ENCODE peak calls at places on chromosomes 3 and 15, in eight cellular contexts. R is stomach, N is Peyer's patch, U is AG04449, H is brain microvascular endothelial cell, X is cardiac fibroblast, Z is ovary, T is foreskin fibroblast. Q is an unnamed sample.

GRCh38 chr3:127456471-127457093 is 134.0 kb downstream of the TPRA1 start:
- DNase-seq in R (peak), N (no peak), U (no peak), H (peak), X (peak), Z (no peak), T (peak), Q (no peak)

GRCh38 chr15:30992073-30992363 is 590 bp upstream of the MTMR10 start:
- DNase-seq in R (no peak), N (no peak), U (no peak), H (no peak), X (no peak), Z (no peak), T (no peak), Q (no peak)

GRCh38 chr15:91627473-91628309 is 225.8 kb upstream of the SLCO3A1 start:
- DNase-seq in R (no peak), N (no peak), U (no peak), H (no peak), X (peak), Z (no peak), T (no peak), Q (no peak)

GRCh38 chr3:13207975-13208705 is 134.9 kb upstream of the IQSEC1 start:
- DNase-seq in R (no peak), N (peak), U (no peak), H (no peak), X (no peak), Z (no peak), T (no peak), Q (no peak)

GRCh38 chr3:111739241-111739952 is 119.7 kb upstream of the PHLDB2 start:
- DNase-seq in R (peak), N (no peak), U (no peak), H (peak), X (peak), Z (no peak), T (peak), Q (peak)

GRCh38 chr3:152109038-152109437 is 159.7 kb upstream of the MBNL1 start:
- DNase-seq in R (no peak), N (no peak), U (no peak), H (no peak), X (no peak), Z (no peak), T (no peak), Q (no peak)

GRCh38 chr3:106068386-106068785 is 199.6 kb upstream of the CBLB start:
- DNase-seq in R (no peak), N (no peak), U (no peak), H (no peak), X (peak), Z (no peak), T (no peak), Q (no peak)

GRCh38 chr15:53693729-53694533 is 65.5 kb downstream of the WDR72 start:
- DNase-seq in R (peak), N (no peak), U (no peak), H (no peak), X (no peak), Z (peak), T (no peak), Q (no peak)

GRCh38 chr15:63041982-63042878 is at the start of gene TPM1:
- DNase-seq in R (peak), N (peak), U (peak), H (peak), X (peak), Z (peak), T (peak), Q (peak)

GRCh38 chr15:63042879-63043340 is 363 bp downstream of the TPM1 start:
- DNase-seq in R (no peak), N (no peak), U (no peak), H (no peak), X (no peak), Z (no peak), T (no peak), Q (no peak)

GRCh38 chr15:63040509-63040908 is 2.0 kb upstream of the TPM1 start:
- DNase-seq in R (no peak), N (no peak), U (no peak), H (no peak), X (no peak), Z (no peak), T (no peak), Q (no peak)

GRCh38 chr15:63040954-63041353 is 1.6 kb upstream of the TPM1 start:
- DNase-seq in R (no peak), N (no peak), U (no peak), H (no peak), X (no peak), Z (no peak), T (no peak), Q (no peak)

DNA sequence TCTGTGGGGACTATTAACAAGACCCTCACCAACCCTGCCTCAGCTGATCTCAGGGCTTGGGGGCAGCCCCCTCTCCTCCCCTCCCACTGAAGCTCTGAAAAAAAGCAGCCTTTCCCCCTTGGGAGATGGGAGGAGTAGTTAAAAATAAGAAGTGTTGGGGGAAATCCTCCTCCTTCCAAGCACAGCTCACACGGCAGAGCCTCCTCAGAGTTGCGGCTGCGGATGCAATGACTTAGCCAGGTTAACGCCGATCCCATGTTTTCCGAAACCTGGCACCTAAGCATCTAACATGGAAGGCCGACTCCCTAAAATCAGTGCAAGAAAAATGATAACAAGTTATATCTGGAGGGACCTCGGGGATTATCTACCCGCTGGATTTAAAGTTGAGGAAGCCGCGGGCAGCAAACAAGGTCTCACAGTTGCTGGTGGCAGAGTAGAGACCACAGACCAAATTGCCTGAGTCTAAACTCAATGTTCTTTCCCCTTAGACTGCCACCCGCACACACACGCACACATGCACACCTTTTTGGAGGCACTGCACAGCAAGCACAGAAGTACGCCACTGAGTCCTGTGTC is 1.1 kb upstream of the TPM1 start:
- DNase-seq in R (no peak), N (no peak), U (no peak), H (no peak), X (no peak), Z (no peak), T (no peak), Q (no peak)
- H3K4me3 ChIP-seq in R (peak), N (no peak), U (peak), H (peak), X (peak), Z (peak), T (no peak), Q (peak)

DNA sequence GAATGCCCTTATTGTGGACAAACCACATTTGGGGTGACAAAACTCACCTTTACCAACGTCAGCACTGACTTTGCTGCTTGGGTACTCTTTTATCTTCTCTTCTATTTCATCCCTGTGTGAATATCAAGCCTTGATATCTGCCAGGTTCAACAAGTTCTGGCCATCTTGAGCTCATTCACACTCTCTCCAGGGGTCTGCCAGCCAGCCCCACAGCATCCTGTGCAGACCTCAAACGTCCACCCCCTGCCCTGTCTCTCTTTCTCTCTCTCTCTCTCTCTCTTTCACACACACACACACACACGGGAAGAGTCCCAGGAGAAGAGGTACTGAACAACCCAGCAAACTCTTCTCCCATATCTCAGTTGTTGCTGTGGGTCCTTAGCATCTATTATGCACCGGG is 10.7 kb downstream of the ILDR1 start:
- DNase-seq in R (no peak), N (no peak), U (no peak), H (no peak), X (no peak), Z (no peak), T (no peak), Q (no peak)
- H3K4me3 ChIP-seq in R (no peak), N (no peak), U (no peak), H (no peak), X (no peak), Z (no peak), T (no peak), Q (no peak)

GRCh38 chr15:82298032-82298431 is 35.4 kb downstream of the SAXO2 start:
- DNase-seq in R (no peak), N (no peak), U (no peak), H (no peak), X (no peak), Z (no peak), T (no peak), Q (no peak)
- H3K4me3 ChIP-seq in R (no peak), N (no peak), U (no peak), H (no peak), X (no peak), Z (no peak), T (no peak), Q (no peak)

DNA sequence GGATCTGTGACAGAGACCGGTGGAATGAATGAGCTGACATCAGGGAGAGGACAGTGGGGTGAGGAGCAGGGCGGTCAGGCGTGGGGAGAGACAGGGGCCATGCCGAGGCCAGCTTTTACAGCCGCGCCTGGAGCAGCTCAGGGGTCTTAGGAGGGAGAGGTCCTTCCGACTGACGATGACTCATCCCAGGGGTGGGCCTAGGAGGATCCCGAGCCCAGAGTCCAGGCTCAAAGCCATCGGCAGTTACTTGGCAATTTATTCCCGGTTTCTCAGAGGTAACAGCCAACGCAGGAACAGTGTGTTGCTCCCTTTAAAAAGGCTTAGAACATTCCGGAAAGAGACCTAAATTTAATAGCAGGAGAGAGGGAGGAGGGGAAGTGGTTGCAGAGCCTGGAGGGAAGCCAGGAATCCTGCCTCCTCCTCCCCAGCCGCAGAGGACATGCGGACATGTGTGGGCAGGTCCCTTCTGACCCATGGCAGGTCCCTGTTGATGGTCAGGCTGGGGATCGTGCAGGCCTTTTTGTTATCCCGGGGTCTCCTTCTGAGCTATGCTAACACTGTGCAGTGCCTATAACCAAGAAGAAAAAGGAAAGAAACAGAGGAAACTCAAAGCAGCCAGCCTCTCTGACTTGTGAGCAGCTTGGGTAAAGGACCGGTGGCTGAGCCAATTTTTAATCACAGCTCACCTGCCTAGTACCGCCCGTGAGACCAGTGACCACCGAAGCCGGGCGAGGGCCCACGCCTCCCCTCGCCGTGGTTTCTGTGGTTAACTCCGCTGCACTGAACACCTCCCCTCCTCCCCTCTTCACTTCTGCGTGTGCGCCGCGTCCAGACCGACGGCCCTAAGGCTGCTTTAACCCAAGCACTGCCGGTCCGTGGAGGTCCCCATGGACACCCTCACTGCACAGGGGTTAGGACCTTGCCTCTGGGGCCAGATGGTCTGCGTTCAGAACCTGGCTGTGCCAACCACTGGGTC is 392.4 kb upstream of the PROK2 start:
- DNase-seq in R (peak), N (no peak), U (no peak), H (peak), X (peak), Z (peak), T (no peak), Q (no peak)
- H3K4me3 ChIP-seq in R (peak), N (peak), U (peak), H (peak), X (peak), Z (no peak), T (no peak), Q (no peak)

DNA sequence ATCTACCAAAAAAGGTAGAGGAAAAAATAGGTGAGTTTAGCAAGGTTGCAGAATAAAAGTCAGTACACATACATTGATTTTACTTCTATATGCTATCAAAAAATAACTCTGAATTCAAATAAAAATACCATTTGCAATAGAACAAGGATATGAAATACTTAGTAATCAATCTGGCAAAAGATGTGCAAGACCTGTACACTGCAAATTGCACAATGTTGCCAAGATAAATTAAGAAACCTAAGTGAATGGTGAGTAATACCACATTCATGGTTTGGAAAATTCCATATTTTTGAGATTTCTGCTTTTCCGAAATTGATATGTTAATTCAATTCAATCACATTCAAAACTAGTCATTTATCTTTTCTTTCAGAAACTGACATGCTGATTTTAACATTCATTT is 464.8 kb downstream of the EPHA3 start:
- DNase-seq in R (no peak), N (no peak), U (no peak), H (no peak), X (peak), Z (no peak), T (no peak), Q (no peak)
- H3K4me3 ChIP-seq in R (no peak), N (no peak), U (no peak), H (no peak), X (no peak), Z (no peak), T (no peak), Q (no peak)

DNA sequence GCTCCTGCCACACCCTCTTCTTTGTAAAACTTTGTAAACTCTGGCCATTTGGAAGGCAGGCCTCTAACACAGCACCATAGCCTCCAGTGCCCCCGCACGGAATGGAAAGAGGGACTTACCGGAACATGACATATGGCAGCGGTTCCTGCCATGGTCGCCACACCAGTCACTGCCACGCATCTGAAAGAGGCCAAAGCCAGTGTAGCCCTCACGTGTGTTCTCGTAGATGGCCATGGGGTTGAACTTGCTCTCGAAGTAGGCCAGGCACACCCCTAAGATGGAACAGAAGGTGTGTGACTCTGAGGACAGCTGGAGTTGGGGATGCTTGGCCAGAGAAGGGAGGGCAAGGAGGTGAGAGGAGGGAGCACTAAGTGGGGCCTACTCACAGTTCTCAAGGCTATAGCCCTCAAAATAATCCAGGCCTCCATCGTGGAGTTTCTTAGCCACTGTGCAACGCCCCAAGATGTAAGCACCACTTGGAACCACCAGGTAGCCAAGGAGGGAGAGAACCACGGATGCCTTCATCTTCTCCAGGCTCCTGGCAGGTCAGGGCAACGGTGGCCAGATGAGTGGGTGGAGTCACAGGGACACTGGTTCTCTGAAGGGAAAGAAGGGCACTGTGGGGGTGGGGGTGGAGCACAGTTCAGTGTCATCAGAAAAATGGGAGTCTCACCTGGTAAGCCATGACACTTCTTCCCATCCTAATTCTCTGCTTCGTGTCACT is 3.5 kb downstream of the LYZL4 start:
- DNase-seq in R (no peak), N (no peak), U (no peak), H (no peak), X (no peak), Z (no peak), T (no peak), Q (no peak)
- H3K4me3 ChIP-seq in R (no peak), N (no peak), U (no peak), H (no peak), X (no peak), Z (no peak), T (no peak), Q (no peak)

GRCh38 chr3:74091204-74091603 is 466.5 kb upstream of the PDZRN3 start:
- DNase-seq in R (no peak), N (no peak), U (no peak), H (no peak), X (no peak), Z (no peak), T (no peak), Q (no peak)
- H3K4me3 ChIP-seq in R (no peak), N (no peak), U (no peak), H (no peak), X (no peak), Z (no peak), T (no peak), Q (no peak)

GRCh38 chr15:66706225-66706732 is 4.2 kb downstream of the SMAD6 start:
- DNase-seq in R (peak), N (peak), U (no peak), H (no peak), X (peak), Z (no peak), T (peak), Q (no peak)

GRCh38 chr15:66708389-66708788 is 6.4 kb downstream of the SMAD6 start:
- DNase-seq in R (no peak), N (no peak), U (no peak), H (no peak), X (no peak), Z (no peak), T (no peak), Q (no peak)

GRCh38 chr15:66705277-66705927 is 3.4 kb downstream of the SMAD6 start:
- DNase-seq in R (no peak), N (no peak), U (no peak), H (no peak), X (no peak), Z (no peak), T (no peak), Q (no peak)

GRCh38 chr15:66706840-66707239 is 4.8 kb downstream of the SMAD6 start:
- DNase-seq in R (no peak), N (no peak), U (no peak), H (no peak), X (no peak), Z (no peak), T (no peak), Q (no peak)

GRCh38 chr15:66707310-66708160 is 5.5 kb downstream of the SMAD6 start:
- DNase-seq in R (peak), N (peak), U (no peak), H (no peak), X (peak), Z (peak), T (peak), Q (no peak)
- H3K4me3 ChIP-seq in R (peak), N (no peak), U (peak), H (no peak), X (no peak), Z (peak), T (peak), Q (peak)

DNA sequence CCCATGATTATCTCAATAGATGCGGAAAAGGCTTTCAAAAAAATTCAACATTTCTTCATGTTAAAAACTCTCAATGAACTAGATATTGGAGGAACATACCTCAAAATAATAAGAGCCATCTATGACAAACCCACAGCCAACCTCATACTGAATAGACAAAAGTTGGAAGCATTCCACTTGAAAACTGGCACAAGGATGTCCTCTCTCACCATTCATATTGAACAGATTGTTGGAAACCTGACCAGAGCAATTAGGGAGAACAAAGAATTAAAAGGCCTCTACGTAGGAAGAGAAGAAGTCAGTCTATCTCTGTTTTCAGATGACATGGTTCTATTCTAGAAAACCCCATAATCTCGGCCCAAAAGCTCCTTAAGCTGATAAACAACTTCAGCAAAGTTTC is 274.5 kb upstream of the MANF start:
- DNase-seq in R (no peak), N (no peak), U (no peak), H (no peak), X (no peak), Z (no peak), T (no peak), Q (no peak)
- H3K4me3 ChIP-seq in R (no peak), N (no peak), U (no peak), H (no peak), X (no peak), Z (no peak), T (no peak), Q (no peak)

DNA sequence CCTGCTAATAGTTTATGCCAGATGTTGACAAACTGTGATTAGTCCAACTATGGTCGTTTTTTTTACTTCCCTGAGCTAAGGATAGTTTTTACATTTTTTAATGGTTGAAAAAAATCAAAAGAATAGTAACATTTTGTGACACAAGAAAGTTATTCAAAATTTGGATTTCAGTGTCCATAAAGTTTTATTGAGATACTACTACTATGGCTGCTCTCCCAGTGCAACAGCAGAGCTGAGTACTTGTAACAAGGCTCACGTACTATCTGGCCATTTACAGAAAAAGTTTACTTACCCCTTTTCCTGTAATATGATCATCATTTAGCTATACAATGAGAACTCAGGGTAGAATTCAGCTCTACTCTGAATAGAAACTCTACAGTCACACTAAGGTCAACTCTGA is 11.5 kb upstream of the TMEM62 start:
- DNase-seq in R (no peak), N (no peak), U (no peak), H (no peak), X (no peak), Z (no peak), T (no peak), Q (no peak)
- H3K4me3 ChIP-seq in R (no peak), N (no peak), U (no peak), H (no peak), X (no peak), Z (no peak), T (no peak), Q (no peak)

Q was measured in BJ.